ENCODE peak calls at places on chromosomes 2 and 18, in six cellular contexts. H is cardiac fibroblast, Q is kidney epithelial cell, Y is lower lobe of right lung, I is heart left ventricle, O is lung. P is an unnamed sample.
A peak's percentile ranks its signal among the peaks of the same experiment; 100 is the strongest.

GRCh38 chr2:50720695-50721314 is 311.1 kb downstream of the NRXN1 start:
- DNase-seq in H (no peak), Q (no peak), Y (no peak), I (no peak), O (no peak), P (no peak)

GRCh38 chr18:5630057-5630765 is 86.4 kb upstream of the EPB41L3 start:
- DNase-seq in H (peak; percentile 37), Q (no peak), Y (peak; percentile 85), I (peak; percentile 87), O (peak; percentile 84), P (peak; percentile 74)

GRCh38 chr2:127829845-127830246 is 18.9 kb upstream of the WDR33 start:
- DNase-seq in H (no peak), Q (no peak), Y (no peak), I (no peak), O (peak; percentile 44), P (no peak)

GRCh38 chr2:8255448-8255800 is 426.4 kb upstream of the ID2 start:
- DNase-seq in H (peak; percentile 34), Q (no peak), Y (no peak), I (no peak), O (no peak), P (no peak)

GRCh38 chr2:46909771-46910419 is 5.7 kb downstream of the MCFD2 start:
- DNase-seq in H (peak; percentile 88), Q (peak; percentile 80), Y (no peak), I (no peak), O (no peak), P (no peak)

GRCh38 chr2:233414273-233414654 is 60.0 kb downstream of the DGKD start:
- DNase-seq in H (no peak), Q (no peak), Y (no peak), I (no peak), O (no peak), P (no peak)

GRCh38 chr2:54122171-54122935 is 6.9 kb downstream of the ACYP2 start:
- DNase-seq in H (no peak), Q (no peak), Y (no peak), I (no peak), O (no peak), P (no peak)

GRCh38 chr2:75853441-75853840 is 142.7 kb upstream of the GCFC2 start:
- DNase-seq in H (no peak), Q (no peak), Y (no peak), I (no peak), O (no peak), P (no peak)

GRCh38 chr18:46672062-46672970 is 15.3 kb upstream of the LOXHD1 start:
- DNase-seq in H (no peak), Q (no peak), Y (no peak), I (no peak), O (no peak), P (no peak)

GRCh38 chr2:63849381-63850203 is 7.9 kb downstream of the UGP2 start:
- DNase-seq in H (peak; percentile 47), Q (no peak), Y (no peak), I (no peak), O (no peak), P (no peak)

GRCh38 chr2:162839419-162839818 is 852 bp upstream of the KCNH7 start:
- DNase-seq in H (no peak), Q (no peak), Y (no peak), I (no peak), O (no peak), P (peak; percentile 48)

GRCh38 chr2:150552421-150552820 is 65.0 kb upstream of the RND3 start:
- DNase-seq in H (no peak), Q (no peak), Y (no peak), I (no peak), O (no peak), P (no peak)

GRCh38 chr2:146847846-146848245 is 997.0 kb upstream of the ACVR2A start:
- DNase-seq in H (no peak), Q (no peak), Y (no peak), I (no peak), O (no peak), P (no peak)

GRCh38 chr2:126886906-126887280 is 11.8 kb upstream of the TEX51 start:
- DNase-seq in H (no peak), Q (no peak), Y (no peak), I (no peak), O (no peak), P (peak; percentile 75)

GRCh38 chr2:60602828-60603532 is 49.5 kb upstream of the BCL11A start:
- DNase-seq in H (no peak), Q (no peak), Y (no peak), I (no peak), O (no peak), P (no peak)

GRCh38 chr18:53490019-53490418 is 734.5 kb downstream of the MBD2 start:
- DNase-seq in H (no peak), Q (no peak), Y (no peak), I (no peak), O (no peak), P (no peak)

GRCh38 chr2:204483497-204484164 is 61.6 kb upstream of the PARD3B start:
- DNase-seq in H (peak; percentile 15), Q (no peak), Y (no peak), I (no peak), O (no peak), P (no peak)

GRCh38 chr2:242001853-242002252 is 132.3 kb downstream of the RTP5 start:
- DNase-seq in H (no peak), Q (no peak), Y (no peak), I (no peak), O (no peak), P (no peak)

GRCh38 chr2:36562245-36562644 is 35.7 kb downstream of the FEZ2 start:
- DNase-seq in H (peak; percentile 86), Q (no peak), Y (no peak), I (no peak), O (no peak), P (no peak)

GRCh38 chr2:74696758-74697327 is 42.8 kb downstream of the SEMA4F start:
- DNase-seq in H (peak; percentile 52), Q (no peak), Y (no peak), I (no peak), O (no peak), P (no peak)

GRCh38 chr2:138956116-138956515 is 175.9 kb upstream of the NXPH2 start:
- DNase-seq in H (no peak), Q (no peak), Y (no peak), I (no peak), O (no peak), P (no peak)

GRCh38 chr2:212640428-212640827 is 101.8 kb upstream of the ERBB4 start:
- DNase-seq in H (no peak), Q (peak; percentile 47), Y (no peak), I (no peak), O (no peak), P (no peak)

GRCh38 chr2:126527836-126528490 is 128.0 kb upstream of the GYPC start:
- DNase-seq in H (peak; percentile 67), Q (no peak), Y (peak; percentile 49), I (peak; percentile 83), O (peak; percentile 38), P (no peak)

GRCh38 chr2:48860391-48860790 is 104.9 kb upstream of the LHCGR start:
- DNase-seq in H (peak; percentile 38), Q (no peak), Y (no peak), I (no peak), O (no peak), P (no peak)

GRCh38 chr2:182240862-182241371 is 185.9 kb downstream of the PDE1A start:
- DNase-seq in H (peak; percentile 55), Q (no peak), Y (no peak), I (no peak), O (no peak), P (no peak)

GRCh38 chr2:233413046-233413445 is 58.8 kb downstream of the DGKD start:
- DNase-seq in H (peak; percentile 64), Q (no peak), Y (no peak), I (no peak), O (no peak), P (no peak)

GRCh38 chr18:11308499-11308898 is 159.1 kb upstream of the PIEZO2 start:
- DNase-seq in H (peak; percentile 11), Q (no peak), Y (no peak), I (no peak), O (no peak), P (no peak)

DNA sequence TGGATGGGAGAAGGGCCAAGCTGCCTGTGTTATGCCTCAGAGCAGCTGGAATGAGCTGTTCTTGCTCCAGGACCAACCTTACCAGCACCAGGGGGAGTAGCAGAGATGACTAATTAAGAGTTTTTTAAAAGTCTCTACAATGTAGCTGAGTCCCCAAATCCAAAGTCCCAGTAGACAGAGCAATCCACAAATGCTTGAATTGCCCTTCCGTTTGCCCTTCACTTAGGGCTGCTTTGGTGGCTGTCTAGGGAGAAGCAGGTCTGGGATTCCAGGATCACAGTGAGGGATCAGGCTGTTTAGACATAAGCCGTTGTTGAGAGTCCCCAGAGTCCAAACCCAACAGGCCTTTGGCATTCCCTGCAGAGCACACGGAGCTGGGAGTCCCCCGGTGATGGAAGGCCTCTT is 59.4 kb downstream of the RHOB start:
- DNase-seq in H (peak; percentile 80), Q (no peak), Y (no peak), I (no peak), O (no peak), P (no peak)
- TF ChIP-seq CTCF in H (peak; percentile 41), Q (peak; percentile 28), Y (no peak), I (no peak), O (no peak), P (peak; percentile 48)

DNA sequence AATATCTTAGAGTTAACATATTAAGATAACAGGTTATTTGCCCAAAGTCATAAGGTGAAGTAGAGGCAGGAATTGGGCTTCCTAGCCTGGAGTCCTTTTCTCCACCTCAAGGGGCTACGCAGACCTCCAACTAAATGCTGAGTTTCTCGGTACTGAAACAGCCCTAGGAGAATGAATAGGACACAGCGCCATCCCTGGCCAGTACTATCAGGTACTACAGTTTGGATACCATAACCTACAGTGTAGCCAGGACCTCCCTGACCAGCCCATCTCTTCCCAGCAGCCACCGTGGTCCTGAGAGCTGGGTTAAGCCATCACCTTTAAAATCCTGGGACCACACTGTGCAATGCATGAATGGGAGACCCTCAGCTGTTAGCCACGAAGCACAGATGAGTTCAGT is 15.7 kb downstream of the CASP8 start:
- DNase-seq in H (no peak), Q (no peak), Y (no peak), I (no peak), O (no peak), P (no peak)
- TF ChIP-seq CTCF in H (no peak), Q (no peak), Y (no peak), I (no peak), O (no peak), P (no peak)

GRCh38 chr2:220104871-220105351 is 477.5 kb downstream of the SLC4A3 start:
- DNase-seq in H (peak; percentile 69), Q (peak; percentile 21), Y (no peak), I (peak; percentile 44), O (no peak), P (no peak)
- TF ChIP-seq CTCF in H (peak; percentile 30), Q (peak; percentile 36), Y (no peak), I (no peak), O (no peak), P (peak; percentile 47)

DNA sequence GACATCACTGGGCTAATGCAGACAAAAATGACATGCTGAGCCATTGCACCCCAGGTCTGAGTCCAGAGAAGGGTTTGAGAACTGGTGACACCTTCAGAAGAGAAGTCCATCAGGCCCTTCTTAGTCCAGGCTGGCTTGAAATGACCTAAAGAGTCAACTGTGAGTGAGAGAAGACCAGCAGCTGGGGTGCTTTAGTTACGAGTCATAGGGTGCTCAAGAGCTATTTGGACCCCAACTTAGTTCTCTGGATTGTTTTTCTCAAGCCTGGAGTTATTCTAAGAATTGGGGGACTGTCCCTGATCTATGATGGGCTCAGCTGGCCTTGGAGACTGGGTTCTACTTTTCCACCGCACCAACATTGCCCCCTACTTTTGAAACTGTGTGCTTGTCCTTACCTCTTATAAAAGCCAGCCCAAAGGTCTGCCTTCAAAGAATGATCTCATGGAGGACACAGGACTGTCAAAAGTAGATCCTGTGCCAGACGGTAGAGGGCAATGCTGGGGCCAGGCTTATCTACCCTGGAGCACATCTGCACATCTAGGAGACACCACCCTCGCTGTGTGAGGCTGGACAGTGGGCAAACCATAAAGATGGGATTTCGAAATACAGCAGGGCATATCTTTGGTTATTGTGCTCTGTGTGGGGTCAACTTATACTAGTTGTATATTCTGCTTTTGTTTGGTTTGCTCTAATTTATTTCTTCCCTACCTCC is 333.0 kb upstream of the SLC14A2 start:
- DNase-seq in H (no peak), Q (no peak), Y (no peak), I (no peak), O (no peak), P (no peak)
- TF ChIP-seq CTCF in H (no peak), Q (no peak), Y (no peak), I (no peak), O (no peak), P (no peak)

P was measured in chondrocyte.